ENCODE peak calls at places on chromosomes 4 and X, in seven cellular contexts. Y is upper lobe of right lung, Z is uterus, N is fibroblast of lung, X is HFF-Myc, R is BJ, A is fibroblast of the aortic adventitia. C is an unnamed sample.

GRCh38 chrX:109635151-109635550 is 10.2 kb upstream of the KCNE5 start:
- DNase-seq in X (no peak), A (peak; percentile 16), R (no peak), N (peak; percentile 14), Y (no peak), Z (no peak), C (peak; percentile 4)

GRCh38 chrX:24870143-24870542 is 145.6 kb downstream of the ARX start:
- DNase-seq in X (no peak), R (no peak), A (peak; percentile 21), N (peak; percentile 22), Y (no peak), Z (no peak), C (peak; percentile 62)

GRCh38 chrX:153734871-153735270 is 10.2 kb downstream of the ABCD1 start:
- DNase-seq in R (no peak), Y (no peak), X (no peak), Z (no peak), N (no peak), A (no peak), C (no peak)

GRCh38 chr4:165207016-165207430 is 338 bp upstream of the KLHL2 start:
- DNase-seq in X (no peak), N (peak; percentile 35), A (peak; percentile 33), Y (no peak), Z (no peak), R (no peak), C (no peak)

GRCh38 chrX:107856289-107856688 is 30.6 kb downstream of the MID2 start:
- DNase-seq in X (no peak), Y (no peak), Z (no peak), A (no peak), R (no peak), N (no peak), C (no peak)

GRCh38 chr4:66688674-66689073 is 856.6 kb downstream of the CENPC start:
- DNase-seq in X (no peak), Z (no peak), R (no peak), N (peak; percentile 11), A (peak; percentile 80), Y (no peak), C (peak; percentile 3)

GRCh38 chr4:127505203-127505602 is 127.6 kb upstream of the INTU start:
- DNase-seq in A (peak; percentile 94), N (peak; percentile 91), X (peak; percentile 65), Z (no peak), R (no peak), Y (no peak), C (peak; percentile 53)

GRCh38 chr4:16113741-16114140 is 29.9 kb upstream of the PROM1 start:
- DNase-seq in Y (no peak), N (no peak), Z (no peak), R (no peak), A (no peak), X (no peak), C (no peak)

DNA sequence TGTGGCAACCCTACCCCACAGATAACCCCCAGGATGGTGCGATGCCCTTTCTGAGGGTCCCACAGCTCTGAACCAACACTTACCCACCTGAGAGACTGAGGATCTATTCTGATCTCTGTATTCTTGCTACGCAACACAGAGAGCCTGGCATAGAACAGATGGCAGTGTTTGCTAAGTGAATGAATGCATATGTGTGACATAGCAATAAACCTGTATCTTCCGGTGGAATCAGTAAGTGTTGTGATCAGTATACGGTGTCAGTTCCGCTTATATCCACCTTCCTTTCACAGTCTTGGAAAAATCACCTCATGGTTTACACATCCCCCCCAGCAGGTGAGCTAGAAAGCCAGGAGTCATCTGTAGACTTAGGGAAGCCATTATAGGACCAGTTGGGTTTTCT is 5.9 kb upstream of the HSD17B10 start:
- DNase-seq in A (no peak), X (no peak), R (no peak), Y (no peak), Z (no peak), N (no peak), C (no peak)
- TF ChIP-seq CTCF in A (no peak), X (no peak), R (no peak), Y (no peak), Z (no peak), N (no peak), C (no peak)

GRCh38 chrX:54821310-54821709 is 13.8 kb downstream of the MAGED2 start:
- DNase-seq in N (no peak), Z (no peak), Y (no peak), X (no peak), A (no peak), R (no peak), C (no peak)
- TF ChIP-seq CTCF in N (no peak), Z (no peak), Y (no peak), X (no peak), A (no peak), R (no peak), C (no peak)

GRCh38 chrX:40300286-40300890 is 202.6 kb upstream of the BCOR start:
- DNase-seq in Z (no peak), Y (no peak), R (no peak), X (no peak), A (no peak), N (no peak), C (no peak)

GRCh38 chrX:40298569-40298968 is 200.8 kb upstream of the BCOR start:
- DNase-seq in Y (no peak), A (no peak), N (no peak), X (no peak), Z (no peak), R (no peak), C (no peak)

GRCh38 chrX:40297949-40298539 is 200.3 kb upstream of the BCOR start:
- DNase-seq in Y (no peak), A (no peak), Z (no peak), X (no peak), R (no peak), N (no peak), C (no peak)

GRCh38 chrX:40299502-40300118 is 201.9 kb upstream of the BCOR start:
- DNase-seq in Y (no peak), X (no peak), N (no peak), R (no peak), A (no peak), Z (no peak), C (no peak)

GRCh38 chrX:40299028-40299479 is 201.3 kb upstream of the BCOR start:
- DNase-seq in A (peak; percentile 21), Y (no peak), R (no peak), X (no peak), N (peak; percentile 5), Z (no peak), C (peak; percentile 9)
- TF ChIP-seq CTCF in A (peak; percentile 29), Y (peak; percentile 6), R (peak; percentile 26), X (peak; percentile 13), N (no peak), Z (no peak), C (peak; percentile 45)

GRCh38 chr4:86220137-86220536 is 139.7 kb downstream of the MAPK10 start:
- DNase-seq in R (no peak), X (no peak), A (peak; percentile 59), N (peak; percentile 93), Z (no peak), Y (no peak), C (peak; percentile 14)

GRCh38 chr4:86221076-86221475 is 138.8 kb downstream of the MAPK10 start:
- DNase-seq in R (no peak), Z (no peak), Y (no peak), X (no peak), N (no peak), A (no peak), C (no peak)

GRCh38 chr4:86218721-86219481 is 141.0 kb downstream of the MAPK10 start:
- DNase-seq in Z (no peak), X (no peak), R (no peak), A (peak; percentile 58), Y (no peak), N (peak; percentile 92), C (peak; percentile 42)

GRCh38 chr4:86223472-86223871 is 136.4 kb downstream of the MAPK10 start:
- DNase-seq in R (no peak), Z (no peak), X (peak; percentile 11), N (peak; percentile 53), Y (no peak), A (peak; percentile 57), C (peak; percentile 47)
- TF ChIP-seq CTCF in R (peak; percentile 63), Z (no peak), X (peak; percentile 72), N (peak; percentile 57), Y (peak; percentile 29), A (peak; percentile 63), C (peak; percentile 73)

DNA sequence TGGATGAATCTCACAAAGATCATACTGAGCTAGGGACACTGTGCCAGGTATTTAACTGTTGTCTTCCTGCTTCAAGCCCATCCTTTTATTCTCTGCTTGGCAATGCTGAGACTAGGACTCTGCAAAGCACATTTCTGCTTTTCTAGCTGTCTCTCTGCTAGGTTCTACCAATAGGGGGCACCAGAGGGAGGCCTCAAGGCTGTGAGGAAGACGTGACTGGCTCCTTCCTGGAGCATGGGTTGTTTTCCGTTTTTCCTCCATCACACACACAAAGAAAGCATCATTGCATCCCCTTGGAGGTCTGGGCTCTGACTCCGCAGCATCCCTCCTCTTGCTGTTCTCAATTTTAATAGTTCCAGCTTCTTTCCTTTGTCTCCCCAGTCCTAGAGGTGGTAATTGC is 10.9 kb upstream of the DCTD start:
- DNase-seq in Y (no peak), N (no peak), X (no peak), R (no peak), A (no peak), Z (no peak), C (no peak)
- TF ChIP-seq CTCF in Y (peak; percentile 23), N (no peak), X (peak; percentile 43), R (peak; percentile 32), A (peak; percentile 4), Z (no peak), C (peak; percentile 27)

C was measured in AG10803.